ENCODE peak calls at places on chromosome 13, in eight cellular contexts. L is WERI-Rb-1, B is body of pancreas, W is Caco-2, P is colonic mucosa, M is SK-N-SH, J is Panc1, C is cardiac muscle cell. U is an unnamed sample.
A peak's percentile ranks its signal among the peaks of the same experiment; 100 is the strongest.

GRCh38 chr13:50393641-50394040 is 378.4 kb downstream of the KCNRG start:
- DNase-seq in L (peak; percentile 84), B (no peak), W (no peak), P (no peak), M (no peak), J (no peak), C (peak; percentile 67), U (peak; percentile 84)

GRCh38 chr13:26921918-26922317 is 161.3 kb upstream of the GPR12 start:
- DNase-seq in L (no peak), B (no peak), W (no peak), P (no peak), M (no peak), J (no peak), C (no peak), U (no peak)

GRCh38 chr13:37531054-37531453 is 67.5 kb downstream of the POSTN start:
- DNase-seq in L (no peak), B (no peak), W (no peak), P (no peak), M (no peak), J (no peak), C (no peak), U (no peak)

GRCh38 chr13:42836930-42837329 is 55.5 kb downstream of the FAM216B start:
- DNase-seq in L (peak; percentile 16), B (peak; percentile 16), W (peak; percentile 59), P (no peak), M (no peak), J (no peak), C (peak; percentile 40), U (peak; percentile 47)

GRCh38 chr13:110714798-110715394 is 1.4 kb downstream of the ING1 start:
- DNase-seq in L (peak; percentile 79), B (peak; percentile 66), W (peak; percentile 61), P (peak; percentile 69), M (no peak), J (no peak), C (peak; percentile 63), U (peak; percentile 82)

GRCh38 chr13:111011899-111012298 is 97.0 kb upstream of the ANKRD10 start:
- DNase-seq in L (no peak), B (no peak), W (no peak), P (no peak), M (no peak), J (no peak), C (no peak), U (no peak)

GRCh38 chr13:75393839-75394238 is 88.1 kb downstream of the TBC1D4 start:
- DNase-seq in L (no peak), B (no peak), W (no peak), P (no peak), M (no peak), J (no peak), C (no peak), U (no peak)

GRCh38 chr13:66040506-66040905 is 1189.6 kb downstream of the PCDH9 start:
- DNase-seq in L (no peak), B (no peak), W (no peak), P (no peak), M (no peak), J (no peak), C (no peak), U (no peak)

GRCh38 chr13:38969187-38969586 is 21.4 kb downstream of the STOML3 start:
- DNase-seq in L (no peak), B (no peak), W (no peak), P (no peak), M (no peak), J (no peak), C (no peak), U (no peak)

DNA sequence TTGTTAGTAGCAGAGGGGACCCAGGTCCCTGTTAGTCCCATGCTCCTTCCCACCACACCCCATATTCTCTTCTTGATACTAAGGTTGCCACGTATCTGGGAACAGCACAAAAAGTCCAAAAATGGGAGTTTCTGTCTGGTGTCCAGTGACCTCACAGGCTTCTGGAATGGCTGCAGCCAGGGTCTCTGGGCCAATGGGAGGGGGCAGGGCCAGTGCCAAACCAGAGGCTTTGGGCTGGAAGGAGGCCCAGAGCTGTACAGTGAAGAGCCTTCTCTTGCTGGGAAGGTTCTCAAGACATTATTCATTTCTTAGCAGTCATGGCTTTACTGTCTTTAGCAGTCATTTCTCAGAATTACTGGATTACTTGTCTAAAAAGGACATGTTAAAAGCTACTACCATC is 119.2 kb downstream of the FRY start:
- DNase-seq in L (no peak), B (peak; percentile 25), W (no peak), P (peak; percentile 40), M (no peak), J (no peak), C (no peak), U (no peak)
- H3K36me3 ChIP-seq in L (peaks cover 9% of the 10 kb centered on the region), B (peaks cover 3% of the 10 kb centered on the region), W (no peaks in the 10 kb centered on the region), P (no peaks in the 10 kb centered on the region), M (peaks cover 3% of the 10 kb centered on the region), J (no peaks in the 10 kb centered on the region), C (no peaks in the 10 kb centered on the region), U (no peaks in the 10 kb centered on the region)

GRCh38 chr13:36356058-36356457 is 9.9 kb upstream of the SPART start:
- DNase-seq in L (no peak), B (no peak), W (no peak), P (no peak), M (no peak), J (no peak), C (no peak), U (no peak)

GRCh38 chr13:36354842-36355241 is 8.6 kb upstream of the SPART start:
- DNase-seq in L (no peak), B (no peak), W (no peak), P (no peak), M (no peak), J (no peak), C (no peak), U (no peak)

GRCh38 chr13:36353001-36353400 is 6.8 kb upstream of the SPART start:
- DNase-seq in L (no peak), B (no peak), W (no peak), P (no peak), M (no peak), J (no peak), C (no peak), U (no peak)

GRCh38 chr13:36355632-36356031 is 9.4 kb upstream of the SPART start:
- DNase-seq in L (no peak), B (no peak), W (no peak), P (no peak), M (no peak), J (no peak), C (no peak), U (no peak)

GRCh38 chr13:36352350-36352749 is 6.2 kb upstream of the SPART start:
- DNase-seq in L (no peak), B (no peak), W (no peak), P (no peak), M (no peak), J (no peak), C (no peak), U (no peak)
- H3K36me3 ChIP-seq in L (no peaks in the 10 kb centered on the region), B (no peaks in the 10 kb centered on the region), W (no peaks in the 10 kb centered on the region), P (no peaks in the 10 kb centered on the region), M (no peaks in the 10 kb centered on the region), J (no peaks in the 10 kb centered on the region), C (no peaks in the 10 kb centered on the region), U (no peaks in the 10 kb centered on the region)

DNA sequence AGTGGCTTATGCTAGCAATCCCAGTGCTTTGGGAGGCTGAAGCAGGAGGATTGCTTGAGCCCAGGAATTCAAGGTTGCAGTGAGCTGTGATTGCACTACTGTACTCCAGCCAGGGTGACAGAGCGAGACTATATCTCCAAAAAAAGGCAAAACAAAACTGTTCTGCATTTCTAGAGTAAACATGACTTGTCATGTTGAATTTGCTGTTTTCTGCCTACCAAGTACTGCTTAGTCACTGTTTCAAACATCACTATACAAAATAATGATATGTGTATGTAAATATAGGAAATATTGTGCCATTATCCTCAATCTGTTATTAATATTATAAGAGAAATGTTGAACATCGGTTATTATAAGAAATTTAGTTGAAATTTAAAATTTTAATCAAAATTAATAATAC is 9.2 kb downstream of the RFC3 start:
- DNase-seq in L (no peak), B (no peak), W (no peak), P (no peak), M (no peak), J (no peak), C (no peak), U (no peak)
- H3K36me3 ChIP-seq in L (peaks cover 81% of the 10 kb centered on the region), B (no peaks in the 10 kb centered on the region), W (peaks cover 1% of the 10 kb centered on the region), P (no peaks in the 10 kb centered on the region), M (peaks cover 50% of the 10 kb centered on the region), J (peaks cover 11% of the 10 kb centered on the region), C (peaks cover 30% of the 10 kb centered on the region), U (peaks cover 97% of the 10 kb centered on the region)

GRCh38 chr13:20579193-20579592 is 12.2 kb downstream of the IFT88 start:
- DNase-seq in L (no peak), B (no peak), W (no peak), P (no peak), M (no peak), J (no peak), C (no peak), U (no peak)
- H3K36me3 ChIP-seq in L (peaks cover 14% of the 10 kb centered on the region), B (no peaks in the 10 kb centered on the region), W (no peaks in the 10 kb centered on the region), P (no peaks in the 10 kb centered on the region), M (peaks cover 61% of the 10 kb centered on the region), J (no peaks in the 10 kb centered on the region), C (peaks cover 4% of the 10 kb centered on the region), U (peaks cover 34% of the 10 kb centered on the region)

DNA sequence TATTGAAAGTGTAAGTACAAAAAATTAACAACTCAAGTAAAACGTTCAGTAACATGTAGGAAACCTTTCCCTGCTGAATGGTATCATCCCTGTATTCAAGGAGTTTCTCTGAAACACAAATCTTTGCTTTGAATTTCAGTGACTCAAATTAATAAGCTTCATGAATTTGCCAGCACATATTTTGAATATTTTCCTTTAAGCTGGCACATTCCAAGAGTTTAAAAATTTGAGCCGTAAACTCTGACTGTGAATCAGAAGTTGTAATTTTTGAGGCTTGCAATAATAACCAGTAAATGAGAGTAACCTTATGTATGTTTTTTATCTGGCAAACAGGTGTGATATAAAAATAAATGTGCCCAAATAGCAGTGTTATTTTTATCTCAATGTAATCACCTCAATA is 1722.6 kb upstream of the PRR20A start:
- DNase-seq in L (no peak), B (no peak), W (no peak), P (no peak), M (no peak), J (no peak), C (no peak), U (no peak)
- H3K36me3 ChIP-seq in L (no peaks in the 10 kb centered on the region), B (no peaks in the 10 kb centered on the region), W (no peaks in the 10 kb centered on the region), P (no peaks in the 10 kb centered on the region), M (no peaks in the 10 kb centered on the region), J (no peaks in the 10 kb centered on the region), C (no peaks in the 10 kb centered on the region), U (no peaks in the 10 kb centered on the region)

DNA sequence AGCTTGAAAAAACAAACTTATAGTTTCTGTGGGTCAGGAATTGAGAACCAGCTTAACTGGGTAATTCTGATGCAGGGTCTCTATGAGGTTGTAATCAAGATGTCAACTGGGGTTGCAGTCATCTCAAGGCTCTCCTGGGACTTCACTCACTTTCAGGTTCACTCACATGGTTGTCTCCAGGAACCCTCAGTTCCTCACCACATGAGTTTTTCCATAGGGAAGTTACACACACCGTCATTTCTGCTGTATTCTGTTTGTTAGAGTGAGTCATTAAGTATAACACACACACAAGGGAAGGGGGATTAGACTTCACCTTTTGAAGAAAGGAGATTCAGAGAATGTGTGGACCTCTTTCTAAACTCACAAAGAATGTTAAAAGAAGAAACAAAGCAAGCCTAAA is 34.9 kb upstream of the MLNR start:
- DNase-seq in L (no peak), B (no peak), W (no peak), P (no peak), M (no peak), J (no peak), C (no peak), U (no peak)
- H3K36me3 ChIP-seq in L (no peaks in the 10 kb centered on the region), B (peaks cover 5% of the 10 kb centered on the region), W (no peaks in the 10 kb centered on the region), P (no peaks in the 10 kb centered on the region), M (peaks cover 90% of the 10 kb centered on the region), J (peaks cover 5% of the 10 kb centered on the region), C (peaks cover 39% of the 10 kb centered on the region), U (peaks cover 41% of the 10 kb centered on the region)

U was measured in Karpas-422.